ENCODE peak calls at places on chromosome 20, in eight cellular contexts. F, Z, M, V, L, S, H and R are unnamed samples.

GRCh38 chr20:57265649-57266250 is 691 bp downstream of the BMP7 start:
- DNase-seq in F (no peak), Z (peak; percentile 36), M (no peak), V (peak; percentile 79), L (peak; percentile 19), S (no peak), H (no peak), R (no peak)

GRCh38 chr20:48832423-48832735 is 4.6 kb upstream of the PREX1 start:
- DNase-seq in F (no peak), Z (no peak), M (no peak), V (no peak), L (no peak), S (no peak), H (no peak), R (no peak)

GRCh38 chr20:47198254-47198671 is 158.2 kb downstream of the ZMYND8 start:
- DNase-seq in F (peak; percentile 34), Z (no peak), M (no peak), V (no peak), L (no peak), S (no peak), H (no peak), R (no peak)

GRCh38 chr20:35290186-35290886 is 1.9 kb downstream of the FAM83C start:
- DNase-seq in F (no peak), Z (no peak), M (no peak), V (peak; percentile 91), L (no peak), S (no peak), H (no peak), R (no peak)

GRCh38 chr20:61900376-61901293 is 165.0 kb downstream of the TAF4 start:
- DNase-seq in F (no peak), Z (no peak), M (no peak), V (no peak), L (peak; percentile 4), S (no peak), H (no peak), R (no peak)

GRCh38 chr20:16314722-16315121 is 258.5 kb downstream of the KIF16B start:
- DNase-seq in F (no peak), Z (no peak), M (no peak), V (no peak), L (no peak), S (no peak), H (no peak), R (no peak)

GRCh38 chr20:20084296-20084752 is 32.0 kb downstream of the CFAP61 start:
- DNase-seq in F (no peak), Z (no peak), M (no peak), V (no peak), L (no peak), S (no peak), H (no peak), R (no peak)

GRCh38 chr20:6626805-6627204 is 140.7 kb upstream of the BMP2 start:
- DNase-seq in F (no peak), Z (peak; percentile 17), M (no peak), V (no peak), L (no peak), S (no peak), H (no peak), R (no peak)

GRCh38 chr20:46129955-46130481 is 11.9 kb downstream of the CD40 start:
- DNase-seq in F (no peak), Z (no peak), M (no peak), V (no peak), L (no peak), S (no peak), H (no peak), R (no peak)

GRCh38 chr20:45044084-45044573 is 56.8 kb downstream of the KCNS1 start:
- DNase-seq in F (peak; percentile 86), Z (peak; percentile 81), M (peak; percentile 39), V (peak; percentile 36), L (no peak), S (peak; percentile 60), H (peak; percentile 45), R (peak; percentile 55)

GRCh38 chr20:9581509-9581908 is 67.1 kb downstream of the LAMP5 start:
- DNase-seq in F (no peak), Z (no peak), M (no peak), V (no peak), L (no peak), S (no peak), H (no peak), R (no peak)

GRCh38 chr20:25984933-25985332 is 288.3 kb upstream of the ZNF337 start:
- DNase-seq in F (peak; percentile 49), Z (no peak), M (no peak), V (no peak), L (peak; percentile 40), S (no peak), H (no peak), R (no peak)

GRCh38 chr20:29300579-29301551 is 1956.6 kb upstream of the DEFB115 start:
- DNase-seq in F (no peak), Z (no peak), M (no peak), V (no peak), L (no peak), S (no peak), H (no peak), R (no peak)

GRCh38 chr20:57849126-57849867 is 139.5 kb upstream of the PMEPA1 start:
- DNase-seq in F (no peak), Z (no peak), M (no peak), V (no peak), L (no peak), S (no peak), H (no peak), R (no peak)

GRCh38 chr20:18087054-18087453 is 29.3 kb upstream of the OVOL2 start:
- DNase-seq in F (no peak), Z (peak; percentile 21), M (no peak), V (no peak), L (no peak), S (no peak), H (no peak), R (no peak)

GRCh38 chr20:1818247-1818840 is 76.9 kb upstream of the SIRPA start:
- DNase-seq in F (no peak), Z (no peak), M (no peak), V (no peak), L (no peak), S (no peak), H (no peak), R (no peak)

GRCh38 chr20:1820137-1821074 is 74.8 kb upstream of the SIRPA start:
- DNase-seq in F (peak; percentile 80), Z (no peak), M (no peak), V (no peak), L (no peak), S (peak; percentile 54), H (peak; percentile 49), R (no peak)

GRCh38 chr20:1818895-1819294 is 76.3 kb upstream of the SIRPA start:
- DNase-seq in F (no peak), Z (no peak), M (no peak), V (no peak), L (no peak), S (no peak), H (no peak), R (no peak)

GRCh38 chr20:1817577-1818211 is 77.5 kb upstream of the SIRPA start:
- DNase-seq in F (no peak), Z (no peak), M (no peak), V (no peak), L (no peak), S (no peak), H (no peak), R (no peak)

DNA sequence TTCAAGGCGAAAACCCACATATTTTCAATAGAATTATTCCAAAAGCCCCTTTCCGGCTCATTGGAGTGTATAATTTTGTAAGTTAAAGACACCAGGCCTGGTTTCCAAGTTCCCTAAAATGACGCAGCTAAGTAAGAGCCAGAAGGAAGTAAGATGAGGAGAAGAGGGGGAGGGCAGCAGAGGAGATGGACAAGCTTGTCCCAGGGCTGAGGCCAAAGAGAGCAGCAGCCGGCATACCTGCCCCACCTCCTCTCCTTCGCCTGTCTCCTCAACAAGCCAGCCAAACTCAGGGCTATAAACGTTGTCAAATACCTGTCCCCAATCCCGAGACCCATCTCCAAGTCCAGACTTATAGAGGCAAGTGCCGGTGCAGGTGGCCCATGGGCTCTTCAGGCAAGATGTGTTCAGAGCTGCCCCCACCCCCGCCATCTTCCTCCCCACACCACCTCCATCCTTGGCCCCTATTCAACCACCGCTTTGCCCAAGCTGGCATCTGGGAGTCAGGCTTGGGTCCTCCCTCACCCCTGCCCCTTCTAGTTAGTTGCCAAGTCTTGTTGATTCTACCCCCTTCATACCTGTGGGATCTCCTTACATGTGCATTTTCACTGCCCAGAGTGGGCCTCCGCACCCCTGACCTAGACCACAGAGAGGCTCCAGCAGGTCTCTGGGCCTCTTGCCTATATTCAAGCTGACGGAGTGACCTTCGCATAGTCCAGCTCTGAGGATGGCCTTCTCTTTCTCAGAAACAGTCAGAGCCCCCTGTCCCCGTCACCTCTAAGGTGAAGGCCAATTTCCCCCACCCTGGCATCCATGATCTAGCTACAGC is 75.7 kb upstream of the SIRPA start:
- DNase-seq in F (no peak), Z (no peak), M (no peak), V (no peak), L (no peak), S (no peak), H (no peak), R (no peak)
- H3K27ac ChIP-seq in F (no peak overlapping the region), Z (no peak overlapping the region), M (no peak overlapping the region), V (no peak overlapping the region), L (peak overlapping the region; percentile 82), S (no peak overlapping the region), H (peak overlapping the region; percentile 48), R (no peak overlapping the region)

DNA sequence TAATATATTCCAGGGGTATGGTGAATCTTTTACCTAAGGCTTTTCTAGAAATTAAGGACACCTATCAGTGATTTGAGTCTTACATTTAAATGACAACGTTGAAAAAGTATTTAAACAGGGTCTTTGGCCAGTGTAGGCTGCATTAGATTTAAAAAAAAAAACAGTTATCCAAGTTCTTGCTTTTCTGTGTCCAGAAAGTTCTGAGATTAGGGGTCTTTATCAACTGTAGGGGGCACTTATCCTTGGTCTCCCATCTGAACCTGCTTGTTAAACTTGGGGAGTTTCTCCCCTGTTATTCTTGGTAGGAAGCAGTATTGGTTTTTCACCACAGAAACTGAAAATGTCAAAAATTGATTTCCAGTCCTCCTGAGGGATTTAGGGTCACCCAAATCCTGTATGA is 155.9 kb upstream of the ZNF217 start:
- DNase-seq in F (no peak), Z (no peak), M (no peak), V (no peak), L (no peak), S (no peak), H (no peak), R (no peak)
- TF ChIP-seq CTCF in F (no peak), Z (peak; percentile 17), M (peak; percentile 11), V (peak; percentile 28), L (no peak), S (peak; percentile 13), H (no peak), R (peak; percentile 14)

GRCh38 chr20:11056414-11056813 is 382.6 kb upstream of the JAG1 start:
- DNase-seq in F (no peak), Z (no peak), M (no peak), V (no peak), L (no peak), S (no peak), H (no peak), R (no peak)
- H3K27ac ChIP-seq in F (no peak overlapping the region), Z (no peak overlapping the region), M (no peak overlapping the region), V (no peak overlapping the region), L (no peak overlapping the region), S (no peak overlapping the region), H (no peak overlapping the region), R (no peak overlapping the region)

DNA sequence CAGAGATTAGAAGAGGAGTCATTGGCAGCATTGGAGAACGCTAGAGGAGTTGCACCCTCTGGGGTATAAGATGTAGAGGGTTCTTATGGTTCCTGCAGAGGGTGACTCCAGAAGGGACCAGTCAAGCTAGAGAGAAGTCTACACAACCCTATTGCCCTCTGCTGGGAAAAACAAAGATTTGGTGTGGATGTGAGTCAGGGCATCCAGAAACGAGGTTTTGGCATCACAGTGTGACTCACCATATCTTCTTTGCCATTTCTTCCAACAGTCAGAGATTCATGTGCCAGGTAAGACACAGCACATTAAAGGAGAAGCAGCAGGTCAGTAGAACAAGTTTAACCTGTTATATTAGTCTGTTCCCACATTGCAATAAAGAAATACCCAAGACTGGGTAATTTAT is 598.8 kb downstream of the MAFB start:
- DNase-seq in F (no peak), Z (no peak), M (no peak), V (no peak), L (no peak), S (no peak), H (no peak), R (no peak)
- TF ChIP-seq CTCF in F (no peak), Z (no peak), M (no peak), V (no peak), L (no peak), S (no peak), H (no peak), R (peak; percentile 2)